ENCODE peak calls at places on chromosomes 4 and X, in eight cellular contexts. U is transverse colon, I is thyroid gland, H is A549, O is prostate gland, G is testis, K is esophagus squamous epithelium, V is stomach. F is an unnamed sample.

GRCh38 chrX:152061557-152061956 is 76.8 kb downstream of the MAGEA10 start:
- DNase-seq in U (no peak), I (no peak), H (no peak), O (no peak), G (no peak), K (no peak), V (no peak), F (no peak)

GRCh38 chrX:27966955-27967354 is 14.3 kb downstream of the DCAF8L1 start:
- DNase-seq in U (peak), I (peak), H (no peak), O (no peak), G (no peak), K (no peak), V (no peak), F (no peak)

GRCh38 chr4:82989567-82990429 is 20.8 kb downstream of the LIN54 start:
- DNase-seq in U (no peak), I (no peak), H (no peak), O (no peak), G (no peak), K (no peak), V (no peak), F (no peak)

GRCh38 chrX:140229187-140229586 is 263.9 kb upstream of the CXorf66 start:
- DNase-seq in U (no peak), I (no peak), H (no peak), O (no peak), G (no peak), K (no peak), V (no peak), F (no peak)

GRCh38 chr4:76306882-76307669 is 543 bp downstream of the STBD1 start:
- DNase-seq in U (peak), I (peak), H (peak), O (peak), G (peak), K (no peak), V (peak), F (peak)

GRCh38 chr4:20252656-20253271 is 1.1 kb downstream of the SLIT2 start:
- DNase-seq in U (peak), I (peak), H (no peak), O (no peak), G (peak), K (no peak), V (no peak), F (peak)

GRCh38 chrX:107677501-107677901 is 49.2 kb downstream of the PRPS1 start:
- DNase-seq in U (no peak), I (peak), H (no peak), O (no peak), G (no peak), K (no peak), V (no peak), F (no peak)

GRCh38 chr4:137124278-137124932 is 407.9 kb downstream of the PCDH18 start:
- DNase-seq in U (no peak), I (no peak), H (peak), O (no peak), G (no peak), K (no peak), V (no peak), F (no peak)

GRCh38 chrX:129665916-129666644 is 11.3 kb upstream of the APLN start:
- DNase-seq in U (no peak), I (no peak), H (peak), O (no peak), G (no peak), K (no peak), V (no peak), F (no peak)

GRCh38 chrX:54043696-54044125 is 562 bp downstream of the PHF8 start:
- DNase-seq in U (peak), I (peak), H (no peak), O (peak), G (no peak), K (no peak), V (peak), F (peak)

GRCh38 chr4:137738377-137738990 is 206.2 kb upstream of the PCDH18 start:
- DNase-seq in U (no peak), I (no peak), H (no peak), O (no peak), G (no peak), K (no peak), V (no peak), F (no peak)

GRCh38 chr4:93319011-93319410 is 509.5 kb upstream of the ATOH1 start:
- DNase-seq in U (no peak), I (no peak), H (no peak), O (no peak), G (no peak), K (no peak), V (no peak), F (no peak)

GRCh38 chr4:88320780-88321373 is 36.5 kb upstream of the PPM1K start:
- DNase-seq in U (peak), I (peak), H (no peak), O (no peak), G (peak), K (peak), V (peak), F (peak)

GRCh38 chr4:6017800-6018199 is 431 bp downstream of the C4orf50 start:
- DNase-seq in U (no peak), I (no peak), H (no peak), O (no peak), G (no peak), K (no peak), V (no peak), F (no peak)

DNA sequence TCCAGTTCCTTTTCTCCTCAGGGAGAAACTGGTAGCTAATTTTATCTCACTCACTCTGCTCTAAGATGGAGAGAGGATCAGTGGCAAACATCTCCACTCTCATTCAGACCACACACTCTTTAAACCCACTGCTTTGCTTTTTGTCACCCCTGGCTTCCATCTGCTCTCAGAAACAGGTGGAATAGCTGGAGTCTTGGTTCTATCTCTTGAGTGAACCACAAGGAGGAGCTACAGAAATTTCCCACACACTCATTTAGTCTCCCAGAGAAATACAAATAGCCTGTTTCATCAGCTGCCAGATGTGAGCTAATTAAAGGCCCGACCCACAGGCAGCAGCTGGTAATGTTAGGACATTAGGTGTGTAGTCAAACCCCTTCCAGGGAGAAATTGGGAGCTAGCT is 96.6 kb downstream of the STPG2 start:
- DNase-seq in U (no peak), I (no peak), H (no peak), O (no peak), G (no peak), K (no peak), V (no peak), F (no peak)
- TF ChIP-seq POLR2A in U (no peak), I (no peak), H (no peak), O (no peak), G (no peak), K (no peak), V (no peak), F (no peak)

DNA sequence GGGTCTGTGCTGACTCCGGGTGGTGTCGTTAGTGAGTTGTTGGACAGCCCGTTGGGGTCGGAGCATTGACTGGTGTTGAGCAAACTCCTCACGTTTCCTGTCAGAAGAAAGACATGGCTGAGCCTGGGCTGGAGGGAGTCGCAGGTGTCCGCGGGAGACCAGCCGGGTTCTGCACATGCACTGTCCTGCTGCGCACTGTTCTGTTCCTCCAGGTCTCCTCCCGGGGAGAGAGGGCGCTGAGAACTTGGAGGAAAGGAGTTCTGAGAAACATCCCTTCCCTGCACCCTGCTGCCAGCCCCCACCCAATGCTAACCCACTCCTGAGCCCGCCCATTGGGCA is 1.1 kb downstream of the ZNF141 start:
- DNase-seq in U (no peak), I (peak), H (no peak), O (no peak), G (no peak), K (no peak), V (no peak), F (no peak)
- TF ChIP-seq POLR2A in U (no peak), I (no peak), H (no peak), O (no peak), G (no peak), K (no peak), V (no peak), F (no peak)

DNA sequence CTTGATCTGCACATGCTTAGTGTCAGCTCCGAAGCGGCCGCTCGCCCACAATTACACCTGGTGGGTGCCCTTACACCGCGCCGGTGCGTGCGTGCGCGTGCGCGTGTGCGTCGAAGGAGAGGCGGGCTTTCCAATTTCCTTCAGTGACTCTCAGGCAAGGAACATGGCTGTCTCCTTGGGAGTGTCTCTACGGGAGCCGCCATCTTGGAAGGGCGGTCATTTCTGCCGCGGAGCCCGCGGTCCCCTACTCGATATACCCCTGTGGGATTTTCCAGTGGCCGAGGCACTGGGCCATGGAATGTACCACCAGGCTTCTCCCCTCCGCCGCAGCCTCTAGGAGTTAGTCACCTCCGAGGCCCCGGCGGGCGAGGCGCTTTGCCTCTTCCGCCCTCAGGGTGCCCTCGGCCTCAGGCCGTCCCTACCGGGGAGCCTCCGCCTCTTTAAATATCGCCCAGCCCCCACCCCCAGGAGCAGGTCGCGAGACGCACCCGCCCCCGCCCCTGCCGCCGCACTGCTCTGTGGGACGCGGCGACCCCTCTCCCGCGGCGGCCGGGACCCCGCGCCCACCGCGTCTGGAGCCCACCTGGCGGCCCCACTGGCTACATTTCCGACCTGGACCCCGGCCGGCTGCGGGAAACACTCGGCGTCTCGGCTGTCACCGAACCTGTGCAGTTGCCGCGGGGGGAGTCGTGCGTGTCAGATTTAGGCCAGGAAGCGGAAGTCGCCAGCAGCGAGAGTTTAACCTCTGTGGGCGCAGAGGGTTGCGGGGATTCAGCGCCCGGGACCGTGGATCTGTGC is at the start of gene ZNF41:
- DNase-seq in U (peak), I (peak), H (peak), O (peak), G (peak), K (peak), V (peak), F (peak)
- TF ChIP-seq POLR2A in U (peak), I (peak), H (peak), O (peak), G (no peak), K (peak), V (no peak), F (peak)

DNA sequence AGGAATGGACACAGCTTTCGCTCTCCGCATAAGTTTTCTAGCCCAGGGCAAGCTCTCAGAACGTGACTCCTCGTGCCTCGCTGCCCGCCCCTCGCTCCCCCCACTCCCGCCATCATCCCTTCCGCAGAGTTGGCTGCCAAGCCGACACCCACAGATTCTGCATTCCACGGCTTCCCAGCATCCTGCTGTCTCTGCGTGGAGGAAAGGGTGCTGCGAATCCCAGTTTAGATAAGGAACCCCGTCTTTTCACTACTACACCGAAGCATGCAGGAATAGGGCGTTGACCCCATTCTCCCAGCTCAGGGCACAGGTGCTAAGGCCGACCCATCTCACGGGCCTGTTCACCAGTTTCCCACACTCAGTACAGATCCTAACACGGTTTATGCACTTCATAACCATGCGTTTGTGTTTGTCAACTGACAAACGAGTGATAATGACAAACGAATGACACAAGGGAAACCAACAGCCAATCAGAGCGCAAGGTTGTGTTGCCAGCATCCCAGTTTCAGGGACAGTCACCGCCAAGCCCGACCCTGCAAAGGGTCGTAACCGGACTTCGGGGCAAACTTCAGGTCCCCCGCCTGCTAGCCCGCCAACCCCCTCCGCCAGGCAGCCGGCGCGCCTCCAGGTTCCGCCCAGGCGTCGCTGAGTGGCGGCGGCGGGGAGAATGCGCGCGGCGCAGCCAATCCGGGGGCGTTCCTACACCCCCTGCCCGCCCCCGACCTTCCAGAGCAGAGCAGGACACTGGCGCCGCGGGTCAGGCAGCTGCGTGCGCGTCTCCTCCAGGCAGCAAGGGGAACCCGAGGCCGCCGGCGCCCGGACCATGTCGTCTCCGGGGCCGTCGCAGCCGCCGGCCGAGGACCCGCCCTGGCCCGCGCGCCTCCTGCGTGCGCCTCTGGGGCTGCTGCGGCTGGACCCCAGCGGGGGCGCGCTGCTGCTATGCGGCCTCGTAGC is at the start of gene CYP2U1:
- DNase-seq in U (peak), I (peak), H (peak), O (peak), G (peak), K (peak), V (peak), F (peak)
- TF ChIP-seq POLR2A in U (peak), I (peak), H (peak), O (peak), G (no peak), K (peak), V (no peak), F (no peak)

DNA sequence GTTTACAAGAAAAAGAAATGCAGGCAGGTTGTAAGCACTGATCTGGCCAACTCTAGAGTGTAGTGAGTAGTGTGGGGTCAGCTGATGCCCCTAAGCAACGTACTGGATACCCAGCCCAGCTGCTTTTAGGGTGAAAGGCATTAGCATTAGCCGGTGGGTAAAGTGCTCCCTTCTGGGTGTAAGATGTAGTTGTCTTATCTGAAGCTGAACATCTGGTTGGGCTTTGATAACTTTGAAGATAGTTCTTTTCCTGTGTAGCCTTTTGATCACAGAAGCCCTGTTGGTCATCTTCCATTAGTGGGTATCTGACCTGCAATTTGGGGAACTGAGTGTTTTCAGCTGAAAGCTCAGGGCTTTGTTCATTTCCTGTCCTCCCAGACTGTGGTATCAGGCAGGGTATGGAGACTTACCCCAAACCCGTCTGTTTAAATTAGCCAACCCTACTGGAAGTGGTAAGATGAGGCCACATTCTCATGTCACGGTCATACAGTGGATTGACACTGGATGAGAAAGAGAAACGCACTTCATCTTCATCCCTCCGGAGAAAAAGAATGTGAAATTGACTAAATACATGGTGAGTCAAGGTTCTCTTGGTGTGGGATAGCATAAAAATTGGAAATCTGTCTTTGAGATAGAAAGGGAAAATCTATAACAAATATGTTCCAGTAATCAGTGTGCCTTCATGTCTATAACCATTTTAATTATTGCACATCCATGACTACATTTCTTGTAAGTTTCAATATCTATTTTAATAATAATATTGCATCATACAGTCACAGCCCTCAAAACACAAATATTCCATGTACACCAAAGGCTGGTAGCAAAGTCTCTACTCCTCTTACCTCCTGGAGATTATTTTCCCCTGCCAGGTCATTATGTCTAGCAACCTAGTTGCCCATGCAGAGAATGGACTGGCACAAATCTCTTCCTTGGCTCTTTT is 8.7 kb downstream of the RHOH start:
- DNase-seq in U (peak), I (no peak), H (no peak), O (no peak), G (no peak), K (no peak), V (no peak), F (no peak)
- TF ChIP-seq POLR2A in U (peak), I (no peak), H (no peak), O (no peak), G (no peak), K (peak), V (no peak), F (peak)

DNA sequence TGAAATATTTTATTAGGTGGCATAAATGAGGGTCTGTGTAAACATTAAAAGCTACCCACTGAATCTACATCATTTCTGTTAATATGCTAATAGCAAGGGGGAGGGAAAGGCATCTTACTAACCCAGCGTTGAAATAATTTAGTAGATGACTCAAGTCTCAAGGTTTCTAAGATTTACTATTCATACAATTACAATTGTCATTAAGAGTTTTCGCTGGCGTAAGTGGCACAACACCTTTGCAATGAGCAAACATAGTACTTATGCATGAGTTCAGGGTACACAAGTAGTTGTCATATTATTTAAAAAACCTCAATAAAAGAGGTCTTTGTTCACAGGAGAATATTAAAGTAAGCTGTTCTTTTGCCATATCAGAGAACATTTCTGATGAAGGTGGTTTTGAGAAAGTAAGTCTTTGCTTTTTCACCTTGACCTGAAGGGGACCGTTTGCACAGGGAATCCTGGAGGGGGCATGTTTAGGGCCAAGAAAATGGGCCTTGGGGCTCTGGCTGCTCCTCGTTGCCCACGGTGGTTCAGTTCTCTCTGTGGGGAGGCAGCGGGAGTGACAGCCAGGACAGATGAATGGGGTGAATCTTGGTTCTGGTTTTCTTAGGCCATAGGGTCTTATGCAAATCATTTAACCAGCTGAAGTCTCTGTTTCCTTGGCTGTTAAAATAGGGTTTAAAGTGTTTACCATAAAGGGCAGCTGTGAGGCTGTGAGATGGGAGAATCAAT is 4.4 kb upstream of the RHOH start:
- DNase-seq in U (peak), I (no peak), H (no peak), O (no peak), G (no peak), K (no peak), V (no peak), F (no peak)
- TF ChIP-seq POLR2A in U (no peak), I (no peak), H (no peak), O (no peak), G (no peak), K (no peak), V (no peak), F (no peak)

GRCh38 chr4:158209825-158210807 is at the start of gene TMEM144:
- DNase-seq in U (peak), I (peak), H (peak), O (peak), G (peak), K (peak), V (peak), F (peak)
- TF ChIP-seq POLR2A in U (peak), I (peak), H (peak), O (peak), G (no peak), K (peak), V (no peak), F (peak)

DNA sequence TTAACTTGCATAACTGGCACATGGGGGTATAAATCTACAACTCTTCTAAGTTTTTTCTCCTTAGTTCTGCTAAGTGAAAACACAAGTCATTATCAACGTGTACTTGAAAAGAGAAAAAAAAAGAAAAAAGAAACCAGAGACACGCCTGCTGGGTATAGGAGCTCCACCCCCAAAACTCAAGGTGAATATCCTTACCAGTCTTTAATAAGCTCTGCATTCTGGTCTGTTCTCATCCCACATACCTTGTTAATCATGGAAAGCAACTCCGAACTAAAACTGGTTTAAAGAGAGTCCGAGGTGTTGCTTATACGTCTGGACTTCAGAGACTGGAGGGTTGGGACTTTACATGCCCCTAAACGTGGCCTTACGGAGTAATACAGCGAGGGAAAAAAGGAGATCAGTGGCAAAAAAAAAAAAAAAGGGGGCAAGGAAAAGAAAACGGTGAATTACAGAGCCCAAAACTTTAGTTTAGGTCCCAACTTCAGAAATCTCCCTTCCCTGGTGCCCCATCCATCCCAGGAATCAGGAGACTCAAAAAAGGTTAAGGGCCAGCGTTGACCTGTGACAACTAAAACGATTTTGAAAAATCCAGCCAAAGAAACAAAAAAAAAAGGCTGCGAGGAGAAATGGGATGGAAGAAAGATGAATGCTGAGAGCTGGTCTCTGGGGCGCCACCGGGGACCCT is 997 bp downstream of the PGRMC2 start:
- DNase-seq in U (no peak), I (peak), H (peak), O (peak), G (no peak), K (no peak), V (no peak), F (no peak)
- TF ChIP-seq POLR2A in U (peak), I (peak), H (no peak), O (peak), G (no peak), K (peak), V (no peak), F (peak)